ENCODE peak calls at places on chromosomes 11 and 22, in seven cellular contexts. S, M, U, Z, T, E and Y are unnamed samples.

GRCh38 chr11:102831709-102832492 is 11.5 kb downstream of the MMP3 start:
- DNase-seq in S (no peak), M (no peak), U (no peak), Z (no peak), T (no peak), E (no peak), Y (no peak)

GRCh38 chr11:70073881-70074371 is 4.2 kb upstream of the ANO1 start:
- DNase-seq in S (no peak), M (no peak), U (peak; percentile 56), Z (peak; percentile 33), T (peak; percentile 41), E (no peak), Y (no peak)

GRCh38 chr11:763073-763463 is 14.2 kb downstream of the GATD1 start:
- DNase-seq in S (no peak), M (no peak), U (no peak), Z (no peak), T (no peak), E (no peak), Y (no peak)

GRCh38 chr11:34226210-34226609 is 120.8 kb downstream of the NAT10 start:
- DNase-seq in S (no peak), M (no peak), U (no peak), Z (no peak), T (no peak), E (no peak), Y (no peak)

GRCh38 chr11:10605941-10606381 is 37.5 kb upstream of the LYVE1 start:
- DNase-seq in S (peak; percentile 55), M (peak; percentile 46), U (peak; percentile 91), Z (peak; percentile 80), T (peak; percentile 91), E (no peak), Y (no peak)

GRCh38 chr22:25692392-25692791 is 49.6 kb upstream of the MYO18B start:
- DNase-seq in S (no peak), M (no peak), U (no peak), Z (no peak), T (no peak), E (no peak), Y (no peak)

GRCh38 chr11:13207665-13208594 is 69.7 kb upstream of the BMAL1 start:
- DNase-seq in S (peak; percentile 46), M (peak; percentile 33), U (no peak), Z (peak; percentile 70), T (peak; percentile 54), E (peak; percentile 30), Y (peak; percentile 28)

GRCh38 chr11:85712953-85713352 is 27.0 kb upstream of the CCDC89 start:
- DNase-seq in S (no peak), M (no peak), U (no peak), Z (no peak), T (no peak), E (no peak), Y (no peak)

GRCh38 chr11:86676010-86676409 is 3.6 kb upstream of the ME3 start:
- DNase-seq in S (no peak), M (no peak), U (no peak), Z (no peak), T (no peak), E (no peak), Y (no peak)

GRCh38 chr11:96474263-96474662 is 84.5 kb downstream of the JRKL start:
- DNase-seq in S (no peak), M (no peak), U (no peak), Z (no peak), T (no peak), E (no peak), Y (no peak)

GRCh38 chr11:132111781-132112380 is 741.5 kb downstream of the NTM start:
- DNase-seq in S (no peak), M (no peak), U (no peak), Z (no peak), T (no peak), E (peak; percentile 73), Y (peak; percentile 41)

GRCh38 chr11:59426361-59427067 is at the start of gene OR5A2:
- DNase-seq in S (no peak), M (no peak), U (no peak), Z (no peak), T (no peak), E (no peak), Y (no peak)

GRCh38 chr22:19533857-19534256 is 9.6 kb upstream of the CLDN5 start:
- DNase-seq in S (no peak), M (no peak), U (no peak), Z (no peak), T (no peak), E (no peak), Y (no peak)

GRCh38 chr11:86416494-86416893 is 41.8 kb downstream of the CCDC81 start:
- DNase-seq in S (no peak), M (no peak), U (no peak), Z (no peak), T (no peak), E (no peak), Y (no peak)

GRCh38 chr22:40176921-40177737 is 596 bp upstream of the TNRC6B start:
- DNase-seq in S (peak; percentile 17), M (peak; percentile 46), U (peak; percentile 78), Z (no peak), T (peak; percentile 72), E (no peak), Y (no peak)

GRCh38 chr11:104765401-104765800 is 132.9 kb downstream of the CASP12 start:
- DNase-seq in S (no peak), M (no peak), U (no peak), Z (no peak), T (no peak), E (no peak), Y (no peak)

GRCh38 chr11:45901646-45902045 is 5.4 kb downstream of the FREY1 start:
- DNase-seq in S (no peak), M (no peak), U (no peak), Z (no peak), T (no peak), E (no peak), Y (no peak)

GRCh38 chr11:59193741-59194140 is 19.0 kb downstream of the MPEG1 start:
- DNase-seq in S (no peak), M (no peak), U (no peak), Z (no peak), T (no peak), E (no peak), Y (no peak)

DNA sequence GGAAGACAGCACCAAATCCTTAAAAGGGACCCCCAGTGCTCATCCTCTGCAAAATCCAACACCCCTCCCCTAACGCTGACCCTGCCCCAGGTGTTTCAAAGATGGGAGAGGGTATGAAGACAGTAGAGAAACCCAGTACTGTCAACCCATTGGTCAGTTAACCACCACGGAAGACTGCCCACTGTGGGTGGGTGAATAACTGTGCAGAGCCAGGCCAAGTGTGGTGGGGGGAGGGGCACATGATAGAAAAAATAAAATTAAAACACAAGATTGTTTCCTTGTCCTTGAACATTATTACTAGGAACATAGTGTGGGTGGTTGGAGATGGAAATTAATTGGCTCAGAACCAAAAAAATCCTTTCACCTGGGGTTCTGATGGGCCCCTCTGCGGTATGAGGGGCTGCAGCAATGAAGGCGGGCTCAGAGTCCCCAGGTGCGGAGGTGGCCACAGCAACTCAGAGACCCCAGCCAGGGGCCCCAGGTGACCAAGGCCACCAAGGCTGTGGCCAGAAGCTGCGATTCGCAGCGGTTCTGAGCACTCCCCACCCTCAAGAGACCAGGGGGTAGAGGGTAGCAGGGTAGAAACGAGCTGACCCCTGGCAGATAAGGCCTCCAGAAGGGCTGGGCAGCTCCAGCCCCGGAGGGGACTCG is 1.1 kb downstream of the TNKS1BP1 start:
- DNase-seq in S (no peak), M (peak; percentile 65), U (no peak), Z (no peak), T (no peak), E (no peak), Y (no peak)
- TF ChIP-seq CTCF in S (peak; percentile 21), M (no peak), U (no peak), Z (peak; percentile 11), T (no peak), E (peak; percentile 41), Y (peak; percentile 44)

GRCh38 chr11:120642196-120642894 is 130.8 kb downstream of the GRIK4 start:
- DNase-seq in S (no peak), M (peak; percentile 48), U (peak; percentile 32), Z (peak; percentile 32), T (no peak), E (no peak), Y (no peak)
- H3K27me3 ChIP-seq in S (peaks cover 47% of the 10 kb centered on the region), M (no peaks in the 10 kb centered on the region), U (no peaks in the 10 kb centered on the region), Z (peaks cover 4% of the 10 kb centered on the region), T (peaks cover 12% of the 10 kb centered on the region), E (peaks cover 18% of the 10 kb centered on the region), Y (no peaks in the 10 kb centered on the region)

DNA sequence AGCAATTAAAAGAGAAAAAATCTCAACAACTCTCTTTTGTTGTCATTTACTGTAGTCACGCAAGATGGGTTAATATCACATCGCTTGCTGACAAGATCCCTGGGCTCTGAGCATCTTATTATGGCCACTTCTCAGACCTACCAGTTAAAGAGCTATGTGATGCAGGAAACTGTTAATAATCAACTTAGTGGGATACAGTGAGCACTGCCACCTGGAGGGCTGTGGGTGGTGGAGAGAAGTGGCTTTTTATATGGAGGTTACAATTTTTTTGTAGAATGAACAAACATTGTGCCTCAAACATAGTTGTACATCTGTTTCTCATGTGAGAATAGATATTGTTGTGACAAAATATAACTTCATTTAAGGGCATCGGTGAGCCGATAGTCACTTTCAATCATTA is 181.0 kb downstream of the TENM4 start:
- DNase-seq in S (no peak), M (no peak), U (no peak), Z (no peak), T (no peak), E (no peak), Y (no peak)
- TF ChIP-seq CTCF in S (peak; percentile 39), M (no peak), U (no peak), Z (no peak), T (no peak), E (peak; percentile 28), Y (no peak)

DNA sequence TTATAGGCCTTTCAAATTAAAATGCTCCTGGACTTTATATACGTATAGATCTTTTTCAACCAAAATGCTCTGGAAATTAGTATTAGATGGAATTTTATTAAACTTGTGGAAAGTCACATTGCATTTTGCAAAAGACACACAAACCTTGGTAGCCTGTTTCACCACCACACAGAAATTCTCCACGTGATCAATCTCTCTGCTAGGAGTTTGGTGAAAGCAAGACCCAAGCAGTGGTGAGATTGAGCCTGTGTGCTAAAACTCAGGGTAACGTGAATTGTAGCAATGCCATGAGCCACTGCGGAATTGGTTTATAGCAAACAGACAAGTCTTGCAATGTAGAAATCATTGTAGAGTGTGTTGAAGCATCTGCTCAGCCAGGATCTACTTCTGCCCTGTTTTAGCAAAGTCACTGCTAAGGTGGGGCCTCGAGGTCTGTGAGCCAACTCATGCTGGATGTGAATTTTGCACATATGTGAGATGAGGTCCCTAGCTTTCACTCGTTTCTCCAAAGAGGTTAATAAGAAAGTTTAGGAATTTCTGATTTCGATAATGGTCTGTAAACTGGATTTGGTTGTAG is 184.8 kb downstream of the DBX1 start:
- DNase-seq in S (no peak), M (no peak), U (no peak), Z (no peak), T (no peak), E (no peak), Y (no peak)
- H3K27me3 ChIP-seq in S (no peaks in the 10 kb centered on the region), M (no peaks in the 10 kb centered on the region), U (no peaks in the 10 kb centered on the region), Z (no peaks in the 10 kb centered on the region), T (no peaks in the 10 kb centered on the region), E (no peaks in the 10 kb centered on the region), Y (no peaks in the 10 kb centered on the region)